ENCODE peak calls at places on chromosomes 1 and 21, in eight cellular contexts. R, V, Y, M, S, E, Q and P are unnamed samples.

GRCh38 chr1:28668191-28668955 is at the start of gene GMEB1:
- DNase-seq in R (peak), V (peak), Y (peak), M (peak), S (peak), E (no peak), Q (peak), P (peak)

GRCh38 chr1:230796626-230797025 is 49.4 kb downstream of the CAPN9 start:
- DNase-seq in R (no peak), V (no peak), Y (no peak), M (no peak), S (no peak), E (no peak), Q (no peak), P (no peak)

GRCh38 chr1:109775408-109775807 is 11.7 kb upstream of the EPS8L3 start:
- DNase-seq in R (no peak), V (no peak), Y (peak), M (no peak), S (no peak), E (no peak), Q (no peak), P (no peak)

GRCh38 chr21:44420416-44421205 is 34.7 kb upstream of the LRRC3 start:
- DNase-seq in R (no peak), V (no peak), Y (no peak), M (no peak), S (peak), E (no peak), Q (peak), P (no peak)

GRCh38 chr1:94079056-94079990 is 41.6 kb downstream of the ABCA4 start:
- DNase-seq in R (peak), V (peak), Y (peak), M (no peak), S (no peak), E (no peak), Q (no peak), P (no peak)

GRCh38 chr1:69499203-69499803 is 68.4 kb upstream of the LRRC7 start:
- DNase-seq in R (no peak), V (peak), Y (no peak), M (no peak), S (no peak), E (no peak), Q (no peak), P (no peak)

GRCh38 chr1:31581821-31582810 is 5.8 kb downstream of the TINAGL1 start:
- DNase-seq in R (no peak), V (no peak), Y (peak), M (no peak), S (no peak), E (no peak), Q (no peak), P (no peak)

GRCh38 chr1:162488219-162488618 is 9.4 kb upstream of the UHMK1 start:
- DNase-seq in R (no peak), V (no peak), Y (no peak), M (no peak), S (no peak), E (no peak), Q (no peak), P (no peak)

GRCh38 chr21:29938968-29939858 is 583 bp downstream of the GRIK1 start:
- DNase-seq in R (peak), V (peak), Y (no peak), M (no peak), S (no peak), E (no peak), Q (no peak), P (no peak)

GRCh38 chr1:91685994-91686393 is 185.3 kb downstream of the CDC7 start:
- DNase-seq in R (no peak), V (no peak), Y (no peak), M (no peak), S (no peak), E (no peak), Q (no peak), P (no peak)

GRCh38 chr1:151593651-151594625 is 17.9 kb upstream of the SNX27 start:
- DNase-seq in R (peak), V (peak), Y (peak), M (peak), S (no peak), E (no peak), Q (peak), P (peak)

GRCh38 chr1:27300341-27301051 is 21.5 kb upstream of the TMEM222 start:
- DNase-seq in R (peak), V (peak), Y (peak), M (peak), S (peak), E (peak), Q (peak), P (peak)

GRCh38 chr1:162380061-162380846 is 1.3 kb upstream of the C1orf226 start:
- DNase-seq in R (no peak), V (no peak), Y (no peak), M (no peak), S (no peak), E (no peak), Q (no peak), P (no peak)

GRCh38 chr1:31764307-31765040 is at the start of gene ADGRB2:
- DNase-seq in R (peak), V (no peak), Y (no peak), M (no peak), S (no peak), E (no peak), Q (no peak), P (no peak)

GRCh38 chr1:113924473-113924872 is 4.7 kb upstream of the HIPK1 start:
- DNase-seq in R (no peak), V (no peak), Y (no peak), M (no peak), S (no peak), E (no peak), Q (no peak), P (no peak)

GRCh38 chr1:92882817-92883216 is 51.0 kb downstream of the RPL5 start:
- DNase-seq in R (no peak), V (no peak), Y (no peak), M (no peak), S (no peak), E (no peak), Q (no peak), P (no peak)

GRCh38 chr1:108082006-108082405 is 117.0 kb upstream of the VAV3 start:
- DNase-seq in R (no peak), V (no peak), Y (no peak), M (no peak), S (no peak), E (no peak), Q (no peak), P (no peak)

GRCh38 chr1:105664495-105664894 is 1392.0 kb upstream of the PRMT6 start:
- DNase-seq in R (peak), V (peak), Y (peak), M (no peak), S (no peak), E (no peak), Q (no peak), P (no peak)